ENCODE peak calls at places on chromosomes 1 and 21, in ten cellular contexts. One of them, this sample, is unnamed.

GRCh38 chr1:217153361-217153760 is 430.1 kb upstream of the ESRRG start:
- DNase-seq in transverse colon: no peak
- DNase-seq in A549: no peak
- DNase-seq in suprapubic skin: no peak
- DNase-seq in SK-N-SH: no peak
- DNase-seq in esophagus muscularis mucosa: no peak
- DNase-seq in ovary: no peak
- DNase-seq in stomach: no peak
- DNase-seq in sigmoid colon: no peak
- DNase-seq in K562: no peak
- DNase-seq in this sample: no peak

GRCh38 chr1:27004471-27005165 is 8.0 kb downstream of the TENT5B start:
- DNase-seq in transverse colon: no peak
- DNase-seq in A549: peak; percentile 50
- DNase-seq in suprapubic skin: no peak
- DNase-seq in SK-N-SH: peak; percentile 57
- DNase-seq in esophagus muscularis mucosa: no peak
- DNase-seq in ovary: no peak
- DNase-seq in stomach: peak; percentile 61
- DNase-seq in sigmoid colon: peak; percentile 85
- DNase-seq in K562: peak; percentile 84
- DNase-seq in this sample: no peak

GRCh38 chr1:225812488-225813249 is 2.7 kb downstream of the EPHX1 start:
- DNase-seq in transverse colon: no peak
- DNase-seq in A549: no peak
- DNase-seq in suprapubic skin: no peak
- DNase-seq in SK-N-SH: no peak
- DNase-seq in esophagus muscularis mucosa: no peak
- DNase-seq in ovary: no peak
- DNase-seq in stomach: no peak
- DNase-seq in sigmoid colon: no peak
- DNase-seq in K562: no peak
- DNase-seq in this sample: no peak

GRCh38 chr1:81699234-81699633 is 101.5 kb upstream of the ADGRL2 start:
- DNase-seq in transverse colon: no peak
- DNase-seq in A549: peak; percentile 44
- DNase-seq in suprapubic skin: no peak
- DNase-seq in SK-N-SH: no peak
- DNase-seq in esophagus muscularis mucosa: no peak
- DNase-seq in ovary: no peak
- DNase-seq in stomach: no peak
- DNase-seq in sigmoid colon: no peak
- DNase-seq in K562: no peak
- DNase-seq in this sample: no peak

GRCh38 chr1:58412071-58412580 is 134.4 kb downstream of the OMA1 start:
- DNase-seq in transverse colon: no peak
- DNase-seq in A549: no peak
- DNase-seq in suprapubic skin: no peak
- DNase-seq in SK-N-SH: no peak
- DNase-seq in esophagus muscularis mucosa: no peak
- DNase-seq in ovary: no peak
- DNase-seq in stomach: no peak
- DNase-seq in sigmoid colon: no peak
- DNase-seq in K562: no peak
- DNase-seq in this sample: no peak

GRCh38 chr1:230278871-230279582 is 147.1 kb downstream of the PGBD5 start:
- DNase-seq in transverse colon: no peak
- DNase-seq in A549: no peak
- DNase-seq in suprapubic skin: peak; percentile 14
- DNase-seq in SK-N-SH: no peak
- DNase-seq in esophagus muscularis mucosa: no peak
- DNase-seq in ovary: no peak
- DNase-seq in stomach: no peak
- DNase-seq in sigmoid colon: peak; percentile 35
- DNase-seq in K562: no peak
- DNase-seq in this sample: no peak

GRCh38 chr1:210233495-210234253 is 1.1 kb downstream of the SERTAD4 start:
- DNase-seq in transverse colon: peak; percentile 54
- DNase-seq in A549: peak; percentile 40
- DNase-seq in suprapubic skin: no peak
- DNase-seq in SK-N-SH: peak; percentile 80
- DNase-seq in esophagus muscularis mucosa: peak; percentile 91
- DNase-seq in ovary: peak; percentile 33
- DNase-seq in stomach: peak; percentile 59
- DNase-seq in sigmoid colon: peak; percentile 76
- DNase-seq in K562: peak; percentile 33
- DNase-seq in this sample: no peak

GRCh38 chr21:17622018-17622417 is 9.3 kb upstream of the BTG3 start:
- DNase-seq in transverse colon: no peak
- DNase-seq in A549: no peak
- DNase-seq in suprapubic skin: no peak
- DNase-seq in SK-N-SH: no peak
- DNase-seq in esophagus muscularis mucosa: peak; percentile 55
- DNase-seq in ovary: no peak
- DNase-seq in stomach: no peak
- DNase-seq in sigmoid colon: no peak
- DNase-seq in K562: no peak
- DNase-seq in this sample: no peak

GRCh38 chr21:39660596-39660995 is 47.9 kb downstream of the B3GALT5 start:
- DNase-seq in transverse colon: peak; percentile 66
- DNase-seq in A549: peak; percentile 67
- DNase-seq in suprapubic skin: no peak
- DNase-seq in SK-N-SH: no peak
- DNase-seq in esophagus muscularis mucosa: no peak
- DNase-seq in ovary: peak; percentile 43
- DNase-seq in stomach: no peak
- DNase-seq in sigmoid colon: peak; percentile 84
- DNase-seq in K562: no peak
- DNase-seq in this sample: no peak

GRCh38 chr1:204509186-204509635 is 7.0 kb upstream of the MDM4 start:
- DNase-seq in transverse colon: no peak
- DNase-seq in A549: no peak
- DNase-seq in suprapubic skin: no peak
- DNase-seq in SK-N-SH: no peak
- DNase-seq in esophagus muscularis mucosa: no peak
- DNase-seq in ovary: no peak
- DNase-seq in stomach: no peak
- DNase-seq in sigmoid colon: no peak
- DNase-seq in K562: no peak
- DNase-seq in this sample: no peak

GRCh38 chr1:53899206-53899628 is 5.2 kb downstream of the DIO1 start:
- DNase-seq in transverse colon: peak; percentile 26
- DNase-seq in A549: no peak
- DNase-seq in suprapubic skin: no peak
- DNase-seq in SK-N-SH: no peak
- DNase-seq in esophagus muscularis mucosa: no peak
- DNase-seq in ovary: peak; percentile 42
- DNase-seq in stomach: peak; percentile 74
- DNase-seq in sigmoid colon: no peak
- DNase-seq in K562: no peak
- DNase-seq in this sample: no peak

GRCh38 chr1:167791281-167792209 is 69.8 kb downstream of the MPZL1 start:
- DNase-seq in transverse colon: peak; percentile 36
- DNase-seq in A549: peak; percentile 12
- DNase-seq in suprapubic skin: peak; percentile 78
- DNase-seq in SK-N-SH: no peak
- DNase-seq in esophagus muscularis mucosa: peak; percentile 94
- DNase-seq in ovary: peak; percentile 51
- DNase-seq in stomach: peak; percentile 29
- DNase-seq in sigmoid colon: peak; percentile 92
- DNase-seq in K562: no peak
- DNase-seq in this sample: peak; percentile 40

DNA sequence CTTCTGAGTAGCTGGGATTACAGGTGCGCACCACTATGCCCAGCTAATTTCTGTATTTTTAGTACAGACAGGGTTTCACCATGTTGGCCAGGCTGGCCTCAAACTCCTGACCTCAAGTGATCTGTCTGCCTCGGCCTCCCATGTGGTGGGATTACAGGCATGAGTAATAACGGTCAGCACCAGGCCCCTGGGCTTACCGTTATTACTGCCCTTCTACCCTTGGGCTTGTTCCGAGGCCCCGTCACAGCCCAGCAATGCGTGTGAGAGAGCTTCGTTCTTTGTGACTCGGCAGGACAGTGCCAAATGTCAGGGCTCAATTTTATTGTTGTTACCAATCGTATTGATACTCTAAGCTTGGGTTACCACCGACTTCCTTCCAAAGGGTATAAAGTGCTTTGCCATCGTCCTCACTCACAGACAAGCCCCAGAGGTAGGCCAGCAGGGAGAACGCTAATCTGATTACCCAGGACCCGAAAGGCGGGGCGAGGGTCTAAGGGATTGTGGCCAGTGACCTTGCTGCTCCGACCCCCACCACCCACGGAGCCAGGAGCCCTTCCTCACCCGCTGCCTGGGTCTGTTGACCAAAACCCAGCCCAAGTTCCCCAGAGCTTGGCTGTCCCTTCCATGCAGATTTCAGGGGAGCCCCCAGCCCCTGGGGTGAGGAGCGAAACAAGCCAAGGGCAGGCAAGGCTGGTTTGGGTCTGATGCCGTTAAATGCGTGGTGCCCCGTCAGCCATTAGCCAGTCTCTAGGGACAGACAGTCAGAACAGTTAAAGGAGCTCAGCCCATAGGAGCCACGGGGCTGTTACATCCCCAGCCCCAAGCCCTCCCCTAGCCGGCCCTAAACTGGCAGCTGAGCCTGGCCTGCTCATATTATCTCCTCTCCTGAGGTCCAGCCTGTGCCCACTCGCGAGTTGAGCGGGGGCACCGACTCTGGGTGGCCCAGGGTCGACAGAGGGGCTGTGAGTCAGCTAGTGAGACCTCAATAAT is 54.9 kb upstream of the CASZ1 start:
- DNase-seq in transverse colon: no peak
- DNase-seq in A549: no peak
- DNase-seq in suprapubic skin: no peak
- DNase-seq in SK-N-SH: no peak
- DNase-seq in esophagus muscularis mucosa: no peak
- DNase-seq in ovary: no peak
- DNase-seq in stomach: no peak
- DNase-seq in sigmoid colon: no peak
- DNase-seq in K562: no peak
- DNase-seq in this sample: no peak
- TF ChIP-seq EP300 in transverse colon: no peak
- TF ChIP-seq EP300 in A549: no peak
- TF ChIP-seq EP300 in suprapubic skin: no peak
- TF ChIP-seq EP300 in SK-N-SH: no peak
- TF ChIP-seq EP300 in esophagus muscularis mucosa: no peak
- TF ChIP-seq EP300 in ovary: no peak
- TF ChIP-seq EP300 in stomach: no peak
- TF ChIP-seq EP300 in sigmoid colon: no peak
- TF ChIP-seq EP300 in K562: no peak
- TF ChIP-seq EP300 in this sample: no peak

GRCh38 chr1:156816561-156817328 is at the start of gene SH2D2A:
- DNase-seq in transverse colon: peak; percentile 72
- DNase-seq in A549: no peak
- DNase-seq in suprapubic skin: no peak
- DNase-seq in SK-N-SH: no peak
- DNase-seq in esophagus muscularis mucosa: peak; percentile 93
- DNase-seq in ovary: no peak
- DNase-seq in stomach: peak; percentile 65
- DNase-seq in sigmoid colon: peak; percentile 78
- DNase-seq in K562: peak; percentile 88
- DNase-seq in this sample: no peak
- H3K4me3 ChIP-seq in transverse colon: peak within 1 kb of the TSS; percentile 6
- H3K4me3 ChIP-seq in A549: no peak within 1 kb of the TSS
- H3K4me3 ChIP-seq in suprapubic skin: peak within 1 kb of the TSS; percentile 2
- H3K4me3 ChIP-seq in SK-N-SH: no peak within 1 kb of the TSS
- H3K4me3 ChIP-seq in esophagus muscularis mucosa: peak within 1 kb of the TSS; percentile 34
- H3K4me3 ChIP-seq in ovary: no peak within 1 kb of the TSS
- H3K4me3 ChIP-seq in stomach: peak within 1 kb of the TSS; percentile 13
- H3K4me3 ChIP-seq in sigmoid colon: peak within 1 kb of the TSS; percentile 30
- H3K4me3 ChIP-seq in K562: peak within 1 kb of the TSS; percentile 36
- H3K4me3 ChIP-seq in this sample: no peak within 1 kb of the TSS

DNA sequence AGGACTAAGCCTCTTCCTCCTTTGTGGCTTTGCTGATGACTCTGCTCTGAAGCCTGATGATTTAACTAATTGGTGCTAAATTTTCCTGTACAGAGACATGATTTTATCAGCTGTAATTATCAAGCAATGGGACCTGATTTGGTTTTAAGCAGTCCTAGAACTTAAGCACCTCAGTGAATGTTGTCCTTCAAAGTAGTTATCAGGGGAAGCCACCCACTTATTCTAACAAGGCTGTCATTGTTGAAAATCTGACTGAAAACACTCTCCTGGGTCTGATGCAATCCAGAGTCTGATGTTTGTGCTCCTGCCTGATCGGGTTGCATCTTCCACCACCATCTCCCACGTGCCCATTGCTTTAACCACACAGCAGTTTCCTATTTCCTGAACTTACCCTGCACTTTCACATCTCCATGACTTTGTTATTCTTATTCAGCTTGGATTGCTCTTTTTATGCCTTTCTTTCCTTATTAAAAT is 54.8 kb downstream of the S1PR1 start:
- DNase-seq in transverse colon: no peak
- DNase-seq in A549: no peak
- DNase-seq in suprapubic skin: no peak
- DNase-seq in SK-N-SH: no peak
- DNase-seq in esophagus muscularis mucosa: no peak
- DNase-seq in ovary: no peak
- DNase-seq in stomach: no peak
- DNase-seq in sigmoid colon: no peak
- DNase-seq in K562: no peak
- DNase-seq in this sample: no peak
- TF ChIP-seq EP300 in transverse colon: no peak
- TF ChIP-seq EP300 in A549: no peak
- TF ChIP-seq EP300 in suprapubic skin: no peak
- TF ChIP-seq EP300 in SK-N-SH: no peak
- TF ChIP-seq EP300 in esophagus muscularis mucosa: no peak
- TF ChIP-seq EP300 in ovary: no peak
- TF ChIP-seq EP300 in stomach: no peak
- TF ChIP-seq EP300 in sigmoid colon: no peak
- TF ChIP-seq EP300 in K562: peak; percentile 6
- TF ChIP-seq EP300 in this sample: peak; percentile 71

DNA sequence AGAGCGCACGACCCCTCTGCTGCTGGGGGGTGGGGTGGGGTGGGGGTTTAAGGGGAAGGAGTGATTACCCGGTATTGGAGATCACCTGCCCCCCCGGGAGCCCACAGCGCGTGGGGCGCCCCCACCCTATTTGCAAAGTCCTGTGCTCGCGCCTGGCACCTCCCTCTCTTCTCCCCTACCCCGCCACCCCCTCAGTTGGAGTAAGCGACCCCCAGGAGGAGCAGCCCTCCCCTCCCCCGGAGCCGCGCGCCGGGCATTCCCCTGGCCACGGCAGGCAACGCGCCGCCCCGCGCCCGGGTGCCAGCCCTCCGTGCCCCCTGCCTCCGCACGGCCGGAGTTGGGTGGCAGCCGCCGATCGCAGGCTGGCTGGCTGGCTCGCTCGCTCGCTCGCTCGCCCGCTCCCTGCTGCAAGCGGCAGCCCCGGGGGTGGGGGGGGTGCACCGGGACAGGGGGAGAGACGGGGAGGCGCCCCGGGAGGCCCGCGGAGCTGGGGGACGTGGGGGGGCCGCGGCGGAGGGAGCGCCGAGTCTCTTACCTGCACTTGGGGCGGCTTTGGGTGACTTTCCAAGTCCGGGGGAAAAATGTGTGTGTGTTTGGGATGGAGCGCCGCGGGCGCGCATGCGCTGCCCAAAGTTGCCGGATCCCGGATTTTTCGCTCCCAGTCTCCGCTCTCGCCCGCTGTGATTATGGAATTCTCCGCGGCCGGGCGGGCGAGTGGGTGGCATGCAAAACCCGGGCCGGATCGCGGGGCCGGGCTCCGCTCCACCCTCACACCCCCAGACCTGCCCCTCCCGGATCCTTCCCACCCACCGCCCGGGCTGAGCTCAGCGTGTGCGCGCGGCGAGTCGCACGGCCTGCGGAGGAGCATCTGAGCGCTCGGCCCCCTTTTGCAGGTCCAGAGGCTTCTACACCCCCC is at the start of gene CASZ1:
- DNase-seq in transverse colon: peak; percentile 88
- DNase-seq in A549: peak; percentile 85
- DNase-seq in suprapubic skin: peak; percentile 81
- DNase-seq in SK-N-SH: peak; percentile 99
- DNase-seq in esophagus muscularis mucosa: no peak
- DNase-seq in ovary: peak; percentile 41
- DNase-seq in stomach: peak; percentile 89
- DNase-seq in sigmoid colon: peak; percentile 90
- DNase-seq in K562: peak; percentile 81
- DNase-seq in this sample: peak; percentile 27
- H3K4me3 ChIP-seq in transverse colon: peak within 1 kb of the TSS; percentile 89
- H3K4me3 ChIP-seq in A549: peak within 1 kb of the TSS; percentile 57
- H3K4me3 ChIP-seq in suprapubic skin: peak within 1 kb of the TSS; percentile 81
- H3K4me3 ChIP-seq in SK-N-SH: peak within 1 kb of the TSS; percentile 67
- H3K4me3 ChIP-seq in esophagus muscularis mucosa: peak within 1 kb of the TSS; percentile 79
- H3K4me3 ChIP-seq in ovary: peak within 1 kb of the TSS; percentile 61
- H3K4me3 ChIP-seq in stomach: peak within 1 kb of the TSS; percentile 73
- H3K4me3 ChIP-seq in sigmoid colon: peak within 1 kb of the TSS; percentile 77
- H3K4me3 ChIP-seq in K562: no peak within 1 kb of the TSS
- H3K4me3 ChIP-seq in this sample: peak within 1 kb of the TSS; percentile 22